ENCODE peak calls at places on chromosomes 5 and 9, in four cellular contexts. D is upper lobe of right lung, W is omental fat pad, P is B cell. X is an unnamed sample.

GRCh38 chr5:31935702-31936347 is 238.3 kb downstream of the GOLPH3 start:
- DNase-seq in D (no peak), W (no peak), P (no peak), X (no peak)

GRCh38 chr9:126327016-126327749 is 554 bp downstream of the MVB12B start:
- DNase-seq in D (peak; percentile 68), W (no peak), P (no peak), X (peak; percentile 86)

GRCh38 chr5:32331217-32331926 is 18.6 kb upstream of the MTMR12 start:
- DNase-seq in D (no peak), W (no peak), P (no peak), X (peak; percentile 85)

GRCh38 chr9:25716220-25716872 is 38.1 kb upstream of the TUSC1 start:
- DNase-seq in D (no peak), W (no peak), P (no peak), X (no peak)

GRCh38 chr9:70080481-70081119 is 37.0 kb downstream of the MAMDC2 start:
- DNase-seq in D (no peak), W (no peak), P (no peak), X (peak; percentile 56)

GRCh38 chr5:28580616-28581015 is 1542.2 kb upstream of the CDH9 start:
- DNase-seq in D (no peak), W (no peak), P (no peak), X (no peak)

GRCh38 chr9:71747572-71747971 is 20.7 kb downstream of the CEMIP2 start:
- DNase-seq in D (no peak), W (no peak), P (no peak), X (no peak)

GRCh38 chr5:14399054-14399657 is 182.4 kb upstream of the OTULINL start:
- DNase-seq in D (no peak), W (no peak), P (peak; percentile 36), X (no peak)

GRCh38 chr9:135517407-135517822 is 3.8 kb upstream of the LCN1 start:
- DNase-seq in D (peak; percentile 60), W (peak; percentile 5), P (no peak), X (no peak)

GRCh38 chr9:127516835-127517607 is 65.7 kb downstream of the LRSAM1 start:
- DNase-seq in D (no peak), W (no peak), P (no peak), X (no peak)

GRCh38 chr5:15737036-15737821 is 237.2 kb downstream of the FBXL7 start:
- DNase-seq in D (no peak), W (no peak), P (no peak), X (no peak)

GRCh38 chr5:88875609-88876234 is 7.3 kb downstream of the MEF2C start:
- DNase-seq in D (no peak), W (no peak), P (no peak), X (no peak)

GRCh38 chr5:110019780-110020179 is 330.1 kb downstream of the MAN2A1 start:
- DNase-seq in D (no peak), W (no peak), P (no peak), X (no peak)

GRCh38 chr9:30235564-30235963 is 2148.9 kb upstream of the ACO1 start:
- DNase-seq in D (no peak), W (no peak), P (no peak), X (no peak)

GRCh38 chr9:18365651-18366050 is 108.3 kb upstream of the ADAMTSL1 start:
- DNase-seq in D (no peak), W (no peak), P (no peak), X (no peak)

GRCh38 chr5:65790371-65791163 is 68.6 kb downstream of the NLN start:
- DNase-seq in D (no peak), W (no peak), P (no peak), X (no peak)

GRCh38 chr9:120851386-120851922 is 8.7 kb upstream of the PSMD5 start:
- DNase-seq in D (no peak), W (no peak), P (no peak), X (no peak)

GRCh38 chr5:159805021-159805420 is 111.3 kb upstream of the ADRA1B start:
- DNase-seq in D (no peak), W (no peak), P (no peak), X (peak; percentile 77)

GRCh38 chr5:21823588-21823987 is 1029.6 kb downstream of the CDH12 start:
- DNase-seq in D (no peak), W (no peak), P (no peak), X (no peak)

GRCh38 chr5:21820527-21820926 is 1032.6 kb downstream of the CDH12 start:
- DNase-seq in D (no peak), W (no peak), P (no peak), X (no peak)

GRCh38 chr5:21823076-21823574 is 1030.0 kb downstream of the CDH12 start:
- DNase-seq in D (no peak), W (no peak), P (no peak), X (no peak)

DNA sequence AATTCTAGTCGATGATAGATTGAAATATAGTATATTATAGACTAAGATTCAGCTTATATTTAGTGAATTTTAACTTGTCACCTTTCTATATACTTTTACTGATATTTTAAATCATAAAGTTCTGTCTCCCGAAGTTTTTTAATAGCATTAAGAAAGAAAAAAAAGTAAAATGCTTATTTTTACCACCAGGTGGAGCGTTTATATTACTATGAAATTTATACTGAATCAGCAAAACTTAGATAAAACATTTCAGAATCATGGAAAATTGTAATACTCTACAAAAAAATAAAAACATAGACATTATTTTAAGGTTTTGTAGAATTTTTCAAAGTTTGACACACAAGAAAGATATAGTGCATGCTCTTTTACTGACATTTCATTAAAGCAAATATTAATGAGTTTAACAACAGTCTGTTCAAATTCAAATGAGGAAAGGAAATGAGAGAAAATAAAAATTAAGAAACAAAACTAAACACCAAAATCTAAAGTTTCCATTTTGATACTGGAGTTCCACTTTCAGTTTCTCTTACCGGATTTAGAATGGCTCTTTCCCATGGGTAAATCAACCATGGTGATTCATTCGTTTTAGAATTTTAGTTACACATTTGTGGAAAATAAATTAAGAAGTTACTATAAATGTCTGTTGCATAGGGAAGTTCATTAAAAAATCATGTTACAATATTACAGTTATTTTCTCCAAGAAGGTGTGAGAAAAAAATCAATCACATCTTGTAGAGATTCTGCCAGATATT is 1035.3 kb downstream of the CDH12 start:
- DNase-seq in D (no peak), W (no peak), P (no peak), X (no peak)
- TF ChIP-seq CTCF in D (peak; percentile 36), W (no peak), P (no peak), X (no peak)

GRCh38 chr5:170631471-170632195 is 127.8 kb downstream of the KCNIP1 start:
- DNase-seq in D (peak; percentile 40), W (no peak), P (no peak), X (peak; percentile 85)
- TF ChIP-seq CTCF in D (peak; percentile 11), W (no peak), P (no peak), X (no peak)

GRCh38 chr9:124062172-124062571 is 50.6 kb downstream of the LHX2 start:
- DNase-seq in D (no peak), W (no peak), P (no peak), X (no peak)
- TF ChIP-seq CTCF in D (no peak), W (no peak), P (no peak), X (no peak)

GRCh38 chr9:112921549-112921948 is 30.9 kb upstream of the SLC46A2 start:
- DNase-seq in D (no peak), W (no peak), P (no peak), X (no peak)

DNA sequence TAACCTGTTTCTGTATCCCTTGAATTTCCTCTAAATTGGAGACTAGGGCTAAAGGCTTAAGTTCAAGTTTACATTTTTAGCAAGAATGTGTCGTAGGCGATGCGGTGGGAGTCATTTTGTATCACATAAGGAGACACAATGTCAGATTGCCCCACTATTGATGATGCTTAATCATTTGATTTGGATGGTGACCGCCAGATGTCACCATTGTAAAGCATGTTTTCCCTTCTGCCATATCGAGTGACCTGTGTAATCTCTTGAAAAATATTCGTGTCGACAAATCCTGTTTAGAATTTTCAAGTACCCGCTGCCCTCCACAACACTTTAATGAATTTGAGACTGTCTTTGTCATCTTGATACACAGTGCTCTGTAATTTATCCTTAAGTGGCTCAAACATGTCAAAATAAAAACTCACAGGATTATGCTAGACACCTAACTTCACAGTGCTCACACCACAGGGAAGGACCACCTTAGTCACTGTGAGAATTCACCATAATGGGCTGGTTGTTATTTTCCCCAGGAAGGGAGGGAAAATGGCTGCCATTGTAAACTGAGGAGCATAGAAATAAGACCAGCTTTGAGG is 34.5 kb upstream of the SLC46A2 start:
- DNase-seq in D (no peak), W (no peak), P (no peak), X (no peak)
- TF ChIP-seq CTCF in D (peak; percentile 25), W (no peak), P (peak; percentile 29), X (no peak)

GRCh38 chr5:171309526-171310333 is 682 bp downstream of the TLX3 start:
- DNase-seq in D (peak; percentile 59), W (no peak), P (peak; percentile 50), X (peak; percentile 77)

GRCh38 chr5:171309276-171309525 is 153 bp downstream of the TLX3 start:
- DNase-seq in D (peak; percentile 51), W (no peak), P (peak; percentile 47), X (peak; percentile 46)

GRCh38 chr5:171307843-171308452 is 1.1 kb upstream of the TLX3 start:
- DNase-seq in D (peak; percentile 26), W (no peak), P (no peak), X (peak; percentile 83)

GRCh38 chr5:171306785-171307591 is 2.1 kb upstream of the TLX3 start:
- DNase-seq in D (peak; percentile 39), W (no peak), P (no peak), X (peak; percentile 77)

GRCh38 chr5:171308453-171309275 is at the start of gene TLX3:
- DNase-seq in D (peak; percentile 61), W (no peak), P (no peak), X (no peak)
- TF ChIP-seq CTCF in D (no peak), W (no peak), P (no peak), X (no peak)

GRCh38 chr5:131589510-131590348 is 45.3 kb downstream of the RAPGEF6 start:
- DNase-seq in D (no peak), W (no peak), P (peak; percentile 58), X (no peak)

GRCh38 chr5:131581710-131582109 is 53.3 kb downstream of the RAPGEF6 start:
- DNase-seq in D (no peak), W (no peak), P (no peak), X (no peak)

DNA sequence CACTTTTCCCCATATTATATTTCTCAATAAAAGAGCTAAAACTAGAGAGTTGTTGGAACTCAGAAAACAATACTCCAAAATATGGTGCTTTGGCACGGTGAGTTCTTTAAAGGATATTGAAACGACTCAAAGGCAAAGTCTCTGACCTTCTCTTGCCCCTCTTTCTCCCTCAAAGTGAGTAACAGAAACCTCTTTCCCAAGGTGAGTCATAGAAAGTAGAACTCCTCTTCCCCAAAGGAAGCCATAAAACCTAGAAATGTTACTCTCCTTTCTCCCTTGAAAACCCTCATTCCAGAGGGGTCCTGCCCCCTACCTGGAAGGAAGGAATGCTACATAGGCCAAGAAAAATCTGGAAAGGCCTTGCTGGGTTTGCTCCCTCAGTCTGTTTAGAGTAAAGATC is 47.5 kb downstream of the RAPGEF6 start:
- DNase-seq in D (no peak), W (no peak), P (no peak), X (no peak)
- TF ChIP-seq CTCF in D (no peak), W (no peak), P (no peak), X (no peak)

GRCh38 chr5:177516601-177517568 is at the start of gene DDX41:
- DNase-seq in D (peak; percentile 97), W (peak; percentile 87), P (peak; percentile 98), X (peak; percentile 99)
- TF ChIP-seq CTCF in D (no peak), W (no peak), P (no peak), X (no peak)

X was measured in lower leg skin.